ENCODE peak calls at places on chromosomes 5 and 9, in ten cellular contexts. W is neural progenitor cell; C is psoas muscle; O is CD4-positive, CD25-positive, alpha-beta regulatory T cell; U is heart right ventricle; X is SK-N-SH; S is tibial artery; Z is left lung; K is ovary; I is CD4-positive, alpha-beta memory T cell. L is an unnamed sample. For H3K9me3, the result is how much of the 10 kb centered on the place peaks cover.

GRCh38 chr5:106843812-106844416 is 826.8 kb downstream of the EFNA5 start:
- DNase-seq in K (no peak), C (no peak), W (peak), U (no peak), X (no peak), S (no peak), O (no peak), I (no peak), Z (no peak), L (no peak)

GRCh38 chr5:109743770-109744212 is 54.1 kb downstream of the MAN2A1 start:
- DNase-seq in K (no peak), C (no peak), I (no peak), Z (no peak), U (no peak), O (no peak), X (no peak), S (no peak), W (peak), L (no peak)

GRCh38 chr9:127195976-127196825 is 68.4 kb upstream of the GARNL3 start:
- DNase-seq in S (no peak), K (no peak), X (no peak), O (no peak), I (no peak), U (no peak), C (peak), W (no peak), Z (no peak), L (no peak)

GRCh38 chr5:161399996-161400562 is 146.4 kb downstream of the GABRB2 start:
- DNase-seq in C (no peak), O (no peak), I (no peak), K (no peak), U (no peak), Z (no peak), S (no peak), X (no peak), W (no peak), L (no peak)

GRCh38 chr9:92983984-92984589 is 36.8 kb downstream of the FGD3 start:
- DNase-seq in C (no peak), Z (no peak), X (no peak), W (peak), S (no peak), O (no peak), K (no peak), U (no peak), I (no peak), L (no peak)

GRCh38 chr9:35726876-35727438 is 5.0 kb downstream of the TLN1 start:
- DNase-seq in I (no peak), O (peak), W (no peak), X (no peak), C (no peak), U (peak), Z (no peak), K (no peak), S (peak), L (no peak)

GRCh38 chr9:96884443-96884842 is 30.1 kb upstream of the ZNF782 start:
- DNase-seq in U (no peak), O (no peak), I (no peak), C (no peak), X (no peak), W (no peak), S (no peak), Z (no peak), K (no peak), L (peak)

GRCh38 chr9:84331119-84331791 is 9.3 kb downstream of the SLC28A3 start:
- DNase-seq in X (no peak), O (no peak), W (no peak), Z (no peak), K (no peak), C (no peak), U (no peak), S (no peak), I (no peak), L (peak)

GRCh38 chr9:86944974-86945867 is 2.1 kb downstream of the GAS1 start:
- DNase-seq in W (peak), S (no peak), X (peak), I (no peak), O (no peak), C (peak), U (peak), Z (peak), K (peak), L (no peak)

GRCh38 chr5:108681079-108681921 is 66.4 kb upstream of the FER start:
- DNase-seq in C (no peak), I (peak), K (no peak), S (no peak), U (peak), O (peak), Z (no peak), X (peak), W (peak), L (peak)

GRCh38 chr5:103445426-103446035 is 117.1 kb downstream of the NUDT12 start:
- DNase-seq in O (no peak), S (no peak), U (no peak), Z (no peak), X (no peak), I (no peak), W (peak), K (no peak), C (no peak), L (no peak)

GRCh38 chr5:140802781-140803271 is 2.0 kb downstream of the PCDHA3 start:
- DNase-seq in S (no peak), O (no peak), C (no peak), W (no peak), U (no peak), X (no peak), K (no peak), Z (peak), I (no peak), L (no peak)

GRCh38 chr5:41371741-41372140 is 138.7 kb downstream of the PLCXD3 start:
- DNase-seq in Z (no peak), W (no peak), I (no peak), O (no peak), K (no peak), S (no peak), X (no peak), C (no peak), U (no peak), L (no peak)

GRCh38 chr9:18362901-18363685 is 110.9 kb upstream of the ADAMTSL1 start:
- DNase-seq in Z (no peak), S (no peak), W (no peak), K (no peak), O (no peak), X (no peak), I (no peak), U (peak), C (no peak), L (peak)

GRCh38 chr9:105355810-105356209 is 92.0 kb upstream of the FSD1L start:
- DNase-seq in S (no peak), O (peak), W (no peak), K (no peak), X (no peak), I (peak), C (no peak), Z (no peak), U (no peak), L (peak)

GRCh38 chr9:113131689-113132151 is 19.1 kb upstream of the SLC31A2 start:
- DNase-seq in C (no peak), O (no peak), Z (no peak), I (no peak), U (no peak), S (no peak), X (no peak), W (peak), K (no peak), L (no peak)

GRCh38 chr5:125219710-125220109 is 473.3 kb upstream of the ZNF608 start:
- DNase-seq in K (no peak), C (no peak), I (no peak), O (no peak), W (no peak), U (no peak), S (no peak), Z (no peak), X (no peak), L (no peak)

GRCh38 chr5:153211052-153211451 is 279.4 kb upstream of the GRIA1 start:
- DNase-seq in U (no peak), K (no peak), C (no peak), X (no peak), Z (no peak), S (no peak), O (no peak), W (peak), I (no peak), L (no peak)

GRCh38 chr9:34378376-34379060 is 1.8 kb upstream of the MYORG start:
- DNase-seq in W (no peak), Z (no peak), U (no peak), S (no peak), K (no peak), O (no peak), C (no peak), X (no peak), I (no peak), L (no peak)
- H3K27ac ChIP-seq in W (no peak), Z (no peak), U (no peak), S (no peak), K (no peak), O (no peak), C (no peak), X (no peak), I (no peak), L (no peak)

GRCh38 chr5:158375531-158375930 is 516.6 kb upstream of the CLINT1 start:
- DNase-seq in W (no peak), U (no peak), Z (no peak), C (no peak), K (no peak), S (no peak), I (no peak), X (no peak), O (no peak), L (no peak)
- H3K9me3 ChIP-seq in W (under half), U (under half), Z (under half), C (under half), K (under half), S (under half), I (under half), X (under half), O (under half), L (under half)

GRCh38 chr5:17187401-17187800 is 30.0 kb upstream of the BASP1 start:
- DNase-seq in K (no peak), O (no peak), S (no peak), Z (no peak), I (no peak), U (no peak), W (no peak), C (no peak), X (no peak), L (no peak)

GRCh38 chr5:17185776-17186175 is 31.7 kb upstream of the BASP1 start:
- DNase-seq in W (no peak), Z (no peak), S (peak), U (no peak), O (no peak), K (peak), C (peak), X (no peak), I (no peak), L (no peak)

GRCh38 chr5:17184596-17184995 is 32.8 kb upstream of the BASP1 start:
- DNase-seq in U (no peak), C (no peak), W (no peak), K (no peak), Z (no peak), S (no peak), O (no peak), X (no peak), I (no peak), L (no peak)

GRCh38 chr5:17186271-17186670 is 31.2 kb upstream of the BASP1 start:
- DNase-seq in I (no peak), W (no peak), X (no peak), C (no peak), Z (no peak), K (no peak), U (no peak), O (no peak), S (no peak), L (no peak)

GRCh38 chr5:17185349-17185748 is 32.1 kb upstream of the BASP1 start:
- DNase-seq in W (no peak), C (no peak), K (no peak), X (no peak), S (no peak), Z (no peak), U (no peak), I (no peak), O (no peak), L (no peak)
- H3K27ac ChIP-seq in W (no peak), C (no peak), K (no peak), X (no peak), S (no peak), Z (peak), U (no peak), I (no peak), O (no peak), L (no peak)

GRCh38 chr9:89687216-89687615 is 82.4 kb downstream of the GADD45G start:
- DNase-seq in I (no peak), C (no peak), Z (no peak), S (no peak), K (no peak), W (no peak), O (no peak), U (no peak), X (no peak), L (no peak)
- H3K9me3 ChIP-seq in I (under half), C (under half), Z (under half), S (under half), K (under half), W (under half), O (under half), U (under half), X (under half), L (under half)

GRCh38 chr9:71752928-71753327 is 15.4 kb downstream of the CEMIP2 start:
- DNase-seq in W (peak), Z (no peak), X (no peak), K (no peak), C (no peak), S (no peak), U (no peak), I (no peak), O (no peak), L (no peak)
- H3K27ac ChIP-seq in W (peak), Z (no peak), X (no peak), K (no peak), C (no peak), S (no peak), U (no peak), I (no peak), O (no peak), L (no peak)

DNA sequence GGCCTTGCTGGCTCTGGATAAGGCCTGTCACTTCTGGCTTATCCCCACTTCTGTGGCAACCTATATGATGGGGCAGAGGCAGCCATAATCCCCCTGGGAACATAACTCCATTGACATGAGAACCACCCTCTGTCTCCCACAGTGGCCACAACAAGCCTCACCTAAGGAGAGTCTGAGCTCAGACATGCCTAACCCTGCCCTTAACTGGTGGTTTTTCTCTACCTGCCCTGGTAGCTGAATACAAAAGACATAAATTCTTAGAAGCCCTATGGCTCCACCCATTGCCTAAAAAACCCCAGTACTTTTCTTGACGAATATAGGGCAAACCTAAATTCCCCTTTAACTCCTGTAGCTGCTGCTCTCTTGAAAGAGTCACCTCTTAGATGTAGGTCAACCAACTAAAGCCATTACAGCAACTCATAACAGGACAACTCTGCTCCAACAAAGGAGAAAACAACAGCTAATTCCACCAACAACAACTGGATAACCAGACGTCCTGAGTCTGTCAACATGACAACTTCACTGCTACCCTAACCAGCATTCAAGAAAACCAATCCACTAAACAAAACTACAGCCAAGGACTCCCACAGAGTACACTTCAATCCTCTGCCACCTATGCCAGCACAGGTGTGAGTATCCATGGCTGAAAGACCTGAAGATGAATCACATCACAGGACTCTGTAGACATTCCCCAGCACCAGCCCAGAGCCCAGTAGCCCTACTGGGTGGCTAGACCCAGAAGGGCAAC is 427.7 kb downstream of the PRELID2 start:
- DNase-seq in O (no peak), C (no peak), W (no peak), X (no peak), Z (no peak), K (no peak), U (no peak), S (no peak), I (no peak), L (no peak)
- H3K9me3 ChIP-seq in O (under half), C (under half), W (under half), X (under half), Z (under half), K (under half), U (half or more), S (under half), I (under half), L (under half)

GRCh38 chr5:55570026-55570425 is 35.3 kb upstream of the PLPP1 start:
- DNase-seq in I (no peak), K (no peak), C (no peak), Z (no peak), O (no peak), X (no peak), U (no peak), W (peak), S (no peak), L (no peak)

GRCh38 chr5:55572600-55572999 is 37.8 kb upstream of the PLPP1 start:
- DNase-seq in O (no peak), C (no peak), U (no peak), S (no peak), I (no peak), W (no peak), Z (no peak), K (no peak), X (no peak), L (no peak)

GRCh38 chr5:55568629-55569512 is 34.1 kb upstream of the PLPP1 start:
- DNase-seq in W (peak), K (no peak), C (no peak), S (no peak), Z (no peak), U (no peak), I (no peak), X (no peak), O (no peak), L (no peak)

GRCh38 chr5:55572011-55572410 is 37.2 kb upstream of the PLPP1 start:
- DNase-seq in O (no peak), K (no peak), W (no peak), C (no peak), U (no peak), I (no peak), X (no peak), Z (no peak), S (no peak), L (no peak)

DNA sequence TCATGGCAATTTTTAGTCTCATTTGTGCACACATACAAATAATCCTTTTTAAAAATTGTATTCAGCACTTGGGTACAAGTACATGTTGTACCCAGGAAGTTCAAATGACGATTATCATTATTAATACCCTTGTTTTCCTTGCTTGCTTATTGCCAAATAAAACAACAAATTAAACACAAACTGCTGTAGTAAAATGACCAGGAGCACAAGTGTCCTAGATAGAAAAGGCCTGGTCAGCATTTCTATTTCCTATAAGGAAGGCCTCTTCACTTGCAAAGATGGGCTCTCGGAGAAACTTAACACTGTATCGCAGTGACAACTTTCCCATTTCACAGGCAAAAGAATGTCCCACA is 34.7 kb upstream of the PLPP1 start:
- DNase-seq in O (no peak), Z (no peak), S (no peak), W (no peak), K (no peak), X (no peak), U (no peak), I (no peak), C (no peak), L (no peak)
- H3K27ac ChIP-seq in O (no peak), Z (no peak), S (peak), W (no peak), K (no peak), X (no peak), U (peak), I (no peak), C (peak), L (no peak)

DNA sequence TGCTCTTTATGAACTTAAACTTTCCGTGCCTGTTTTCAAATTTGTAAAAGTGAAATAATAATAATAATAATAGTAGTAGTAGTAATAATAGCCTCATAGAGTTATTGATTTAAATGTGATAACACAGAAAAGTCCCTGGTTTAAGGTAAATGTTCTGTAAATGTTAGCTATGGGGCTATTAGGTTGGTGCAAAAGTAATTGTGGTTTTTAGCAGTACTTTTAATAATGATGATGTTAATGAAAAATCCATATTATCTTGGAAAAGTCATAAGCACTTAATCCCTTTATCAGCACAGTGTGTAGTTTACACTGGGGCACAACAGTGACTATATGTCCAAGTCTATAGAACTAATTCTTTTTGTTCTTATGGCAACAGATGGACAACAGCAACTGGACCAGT is at the start of gene OR1Q1:
- DNase-seq in X (no peak), Z (no peak), S (no peak), U (no peak), C (no peak), I (no peak), W (no peak), K (no peak), O (no peak), L (no peak)
- H3K9me3 ChIP-seq in X (under half), Z (under half), S (under half), U (under half), C (under half), I (under half), W (under half), K (under half), O (under half), L (under half)

GRCh38 chr5:59959330-59959729 is 65.8 kb upstream of the PDE4D start:
- DNase-seq in I (no peak), X (no peak), K (no peak), C (no peak), U (no peak), W (no peak), Z (no peak), S (no peak), O (no peak), L (no peak)

GRCh38 chr5:59956130-59956773 is 62.7 kb upstream of the PDE4D start:
- DNase-seq in I (no peak), U (no peak), K (no peak), W (no peak), C (no peak), O (no peak), Z (no peak), X (no peak), S (no peak), L (no peak)

DNA sequence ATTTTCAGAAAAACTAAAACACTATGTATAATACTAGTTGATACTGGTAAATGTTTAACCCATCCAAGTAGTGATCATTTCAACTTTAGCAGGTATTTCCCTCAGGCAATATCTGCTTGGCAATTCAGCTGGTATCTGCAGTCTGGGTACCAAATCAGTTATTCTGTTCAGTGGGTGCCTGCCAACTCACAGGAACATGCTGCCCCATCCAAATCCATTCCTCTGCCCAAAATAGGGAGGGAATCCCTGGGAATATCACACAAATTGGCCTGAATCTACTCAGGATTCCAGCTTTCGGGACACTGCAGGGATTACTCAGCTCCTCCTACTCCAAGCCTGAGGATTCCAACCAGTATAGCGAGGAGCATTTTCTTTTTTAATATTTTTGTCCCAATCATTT is 61.7 kb upstream of the PDE4D start:
- DNase-seq in I (no peak), C (no peak), K (no peak), X (no peak), S (no peak), O (no peak), W (no peak), U (no peak), Z (no peak), L (no peak)
- H3K27ac ChIP-seq in I (no peak), C (no peak), K (no peak), X (no peak), S (no peak), O (no peak), W (no peak), U (no peak), Z (no peak), L (no peak)

GRCh38 chr9:24672336-24672735 is 126.6 kb upstream of the IZUMO3 start:
- DNase-seq in Z (no peak), C (no peak), I (no peak), S (no peak), O (no peak), X (no peak), W (no peak), U (no peak), K (no peak), L (no peak)
- H3K9me3 ChIP-seq in Z (under half), C (under half), I (under half), S (under half), O (under half), X (under half), W (under half), U (under half), K (under half), L (under half)

L was measured in colonic mucosa.